ENCODE peak calls at places on chromosomes 7 and 10, in seven cellular contexts. M is epithelial cell of proximal tubule, D is fibroblast of pulmonary artery, F is fibroblast of the aortic adventitia, N is foreskin fibroblast, R is fibroblast of mammary gland, H is GM23338. P is an unnamed sample.

GRCh38 chr10:1170867-1171180 is 114.6 kb downstream of the WDR37 start:
- DNase-seq in H (no peak), F (no peak), N (no peak), D (no peak), M (no peak), R (no peak), P (no peak)

GRCh38 chr10:22317121-22317370 is 858 bp downstream of the COMMD3 start:
- DNase-seq in H (no peak), D (no peak), N (no peak), F (no peak), M (no peak), R (no peak), P (no peak)

GRCh38 chr10:91632671-91633550 is at the start of gene PPP1R3C:
- DNase-seq in M (no peak), H (peak), R (peak), N (peak), F (peak), D (peak), P (peak)

GRCh38 chr10:44780461-44780860 is 130.7 kb upstream of the TMEM72 start:
- DNase-seq in R (no peak), F (peak), D (peak), M (no peak), H (no peak), N (no peak), P (no peak)

GRCh38 chr7:94386416-94386815 is 8.3 kb upstream of the COL1A2 start:
- DNase-seq in H (no peak), F (no peak), R (no peak), M (no peak), N (no peak), D (no peak), P (no peak)

GRCh38 chr7:28069788-28070187 is 110.8 kb downstream of the JAZF1 start:
- DNase-seq in H (no peak), D (peak), F (peak), N (peak), M (no peak), R (peak), P (no peak)

GRCh38 chr7:152661479-152661878 is 14.5 kb downstream of the XRCC2 start:
- DNase-seq in R (no peak), M (no peak), F (no peak), H (no peak), D (no peak), N (no peak), P (no peak)

GRCh38 chr7:28556671-28557070 is 144.4 kb downstream of the CREB5 start:
- DNase-seq in F (no peak), H (no peak), D (no peak), N (no peak), R (no peak), M (no peak), P (no peak)

GRCh38 chr10:88200637-88201036 is 337.2 kb downstream of the PTEN start:
- DNase-seq in M (no peak), R (no peak), H (no peak), F (peak), N (no peak), D (peak), P (no peak)

GRCh38 chr7:55144333-55144954 is 125.6 kb downstream of the EGFR start:
- DNase-seq in N (no peak), F (no peak), R (no peak), H (peak), D (no peak), M (no peak), P (no peak)

GRCh38 chr7:25454562-25455031 is 226.3 kb upstream of the NPVF start:
- DNase-seq in R (peak), D (peak), M (no peak), F (no peak), N (no peak), H (no peak), P (no peak)

GRCh38 chr7:55185321-55185802 is 166.5 kb downstream of the EGFR start:
- DNase-seq in N (peak), D (no peak), R (peak), H (no peak), F (peak), M (no peak), P (no peak)

GRCh38 chr7:52639126-52639525 is 396.3 kb upstream of the POM121L12 start:
- DNase-seq in N (no peak), R (no peak), D (no peak), H (peak), M (no peak), F (no peak), P (no peak)

GRCh38 chr7:82501256-82501815 is 57.8 kb upstream of the CACNA2D1 start:
- DNase-seq in R (no peak), N (no peak), F (no peak), D (no peak), M (no peak), H (no peak), P (no peak)

GRCh38 chr7:91883676-91884362 is 3.3 kb upstream of the MTERF1 start:
- DNase-seq in N (no peak), F (peak), H (no peak), D (no peak), M (no peak), R (no peak), P (no peak)

GRCh38 chr10:15072358-15072757 is 16.2 kb downstream of the ACBD7 start:
- DNase-seq in D (no peak), F (no peak), M (no peak), H (peak), N (no peak), R (no peak), P (no peak)

GRCh38 chr7:158731761-158732160 is 27.2 kb upstream of the NCAPG2 start:
- DNase-seq in D (no peak), R (no peak), H (no peak), F (no peak), M (no peak), N (no peak), P (no peak)

GRCh38 chr7:99024066-99024465 is 119.8 kb downstream of the SMURF1 start:
- DNase-seq in N (no peak), M (no peak), D (no peak), R (peak), F (no peak), H (no peak), P (no peak)

GRCh38 chr10:32411797-32412498 is 34.0 kb upstream of the CCDC7 start:
- DNase-seq in M (no peak), R (no peak), N (no peak), H (no peak), F (no peak), D (peak), P (no peak)

GRCh38 chr7:39958038-39958437 is 8.0 kb downstream of the CDK13 start:
- DNase-seq in F (no peak), H (no peak), R (no peak), N (no peak), D (no peak), M (no peak), P (no peak)

GRCh38 chr7:45984386-45985295 is 63.6 kb upstream of the IGFBP3 start:
- DNase-seq in N (no peak), D (no peak), F (no peak), H (no peak), R (no peak), M (no peak), P (no peak)

GRCh38 chr10:119113805-119114732 is 10.2 kb downstream of the DENND10 start:
- DNase-seq in R (peak), H (no peak), N (peak), F (peak), M (no peak), D (peak), P (no peak)

GRCh38 chr10:101780187-101780817 is 2.9 kb downstream of the NPM3 start:
- DNase-seq in M (no peak), F (no peak), H (peak), N (no peak), R (no peak), D (no peak), P (no peak)

GRCh38 chr10:74058658-74059057 is 60.7 kb downstream of the VCL start:
- DNase-seq in R (no peak), D (peak), N (no peak), H (no peak), F (no peak), M (no peak), P (no peak)

GRCh38 chr10:68301790-68302502 is 29.9 kb upstream of the HNRNPH3 start:
- DNase-seq in M (no peak), R (peak), H (peak), D (peak), F (peak), N (peak), P (no peak)

GRCh38 chr10:44070282-44070681 is 314.6 kb downstream of the CXCL12 start:
- DNase-seq in M (no peak), N (no peak), D (no peak), H (no peak), F (no peak), R (no peak), P (no peak)

GRCh38 chr10:131178521-131178920 is 133.0 kb downstream of the TCERG1L start:
- DNase-seq in F (no peak), D (no peak), H (no peak), N (no peak), R (no peak), M (no peak), P (no peak)

GRCh38 chr7:83532229-83532628 is 116.7 kb downstream of the SEMA3E start:
- DNase-seq in D (no peak), R (peak), F (no peak), N (peak), M (no peak), H (no peak), P (no peak)

GRCh38 chr10:64116731-64117130 is 595.5 kb downstream of the REEP3 start:
- DNase-seq in R (no peak), H (peak), N (no peak), D (no peak), M (no peak), F (no peak), P (no peak)

GRCh38 chr10:64118736-64119135 is 597.5 kb downstream of the REEP3 start:
- DNase-seq in D (no peak), F (no peak), M (no peak), R (no peak), H (no peak), N (no peak), P (no peak)

GRCh38 chr10:64115471-64115870 is 594.3 kb downstream of the REEP3 start:
- DNase-seq in F (no peak), M (no peak), D (no peak), R (no peak), N (no peak), H (no peak), P (no peak)

GRCh38 chr10:64113796-64114195 is 592.6 kb downstream of the REEP3 start:
- DNase-seq in M (no peak), R (no peak), H (peak), N (no peak), F (no peak), D (no peak), P (no peak)

GRCh38 chr10:64115913-64116643 is 594.9 kb downstream of the REEP3 start:
- DNase-seq in R (no peak), M (no peak), H (peak), F (no peak), N (no peak), D (peak), P (peak)
- TF ChIP-seq CTCF in R (peak), M (peak), H (peak), F (no peak), N (peak), D (peak), P (no peak)

DNA sequence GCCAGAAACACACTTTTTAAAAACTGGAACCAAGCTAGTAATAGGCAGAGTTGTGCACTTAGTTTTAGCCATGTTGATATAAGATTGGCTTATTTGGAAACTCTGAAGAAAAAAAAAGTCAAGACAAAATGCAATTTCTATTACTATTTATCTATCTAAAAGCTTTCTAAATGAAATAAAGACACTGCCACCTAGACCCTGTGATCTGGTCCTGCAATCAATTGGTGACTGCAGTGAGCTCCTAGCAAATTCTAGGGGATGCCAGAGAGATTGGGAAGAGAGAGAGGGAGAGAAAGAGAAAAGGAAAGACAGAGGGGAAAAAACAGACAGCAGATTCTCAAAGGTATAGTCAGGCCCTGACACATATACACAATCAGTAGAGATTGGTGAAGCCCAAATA is 25.3 kb downstream of the SORCS1 start:
- DNase-seq in H (no peak), F (no peak), D (no peak), R (no peak), M (no peak), N (no peak), P (no peak)
- TF ChIP-seq CTCF in H (peak), F (no peak), D (no peak), R (no peak), M (no peak), N (no peak), P (no peak)

GRCh38 chr7:142557971-142558582 is 191.2 kb upstream of the PRSS1 start:
- DNase-seq in D (peak), N (peak), H (peak), F (peak), R (peak), M (no peak), P (peak)

GRCh38 chr7:142554555-142555532 is 194.4 kb upstream of the PRSS1 start:
- DNase-seq in M (no peak), H (no peak), F (no peak), D (no peak), N (peak), R (peak), P (no peak)

GRCh38 chr7:142560166-142560565 is 189.1 kb upstream of the PRSS1 start:
- DNase-seq in N (peak), R (no peak), H (no peak), F (no peak), M (no peak), D (no peak), P (no peak)

GRCh38 chr7:142553216-142553615 is 196.1 kb upstream of the PRSS1 start:
- DNase-seq in H (no peak), M (no peak), N (peak), R (peak), F (peak), D (no peak), P (no peak)

DNA sequence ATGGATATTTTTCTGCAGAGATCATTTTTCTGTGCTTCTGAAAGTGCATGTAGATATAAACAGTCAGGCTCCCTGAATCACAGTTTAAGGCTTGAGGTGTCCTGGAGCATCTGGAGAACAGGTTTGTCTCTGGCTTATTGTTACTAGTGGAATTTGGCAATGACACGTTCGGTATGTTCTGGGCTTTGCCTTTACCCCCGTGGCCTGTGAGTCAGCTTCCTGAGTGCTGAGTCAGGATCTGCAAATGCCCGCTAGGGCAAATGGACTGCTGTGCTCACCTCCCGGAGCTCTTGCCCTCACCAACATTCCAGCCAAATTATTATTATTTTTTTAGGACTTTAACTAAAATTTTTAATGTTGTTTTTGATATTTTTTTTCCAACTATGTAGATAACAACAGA is 192.5 kb upstream of the PRSS1 start:
- DNase-seq in R (peak), M (peak), F (peak), D (peak), N (peak), H (peak), P (peak)
- TF ChIP-seq CTCF in R (peak), M (peak), F (peak), D (peak), N (no peak), H (no peak), P (no peak)

GRCh38 chr7:130471974-130472373 is 19.9 kb upstream of the MEST start:
- DNase-seq in H (no peak), F (no peak), N (no peak), M (no peak), D (no peak), R (no peak), P (no peak)
- TF ChIP-seq CTCF in H (no peak), F (no peak), N (no peak), M (no peak), D (no peak), R (no peak), P (no peak)

DNA sequence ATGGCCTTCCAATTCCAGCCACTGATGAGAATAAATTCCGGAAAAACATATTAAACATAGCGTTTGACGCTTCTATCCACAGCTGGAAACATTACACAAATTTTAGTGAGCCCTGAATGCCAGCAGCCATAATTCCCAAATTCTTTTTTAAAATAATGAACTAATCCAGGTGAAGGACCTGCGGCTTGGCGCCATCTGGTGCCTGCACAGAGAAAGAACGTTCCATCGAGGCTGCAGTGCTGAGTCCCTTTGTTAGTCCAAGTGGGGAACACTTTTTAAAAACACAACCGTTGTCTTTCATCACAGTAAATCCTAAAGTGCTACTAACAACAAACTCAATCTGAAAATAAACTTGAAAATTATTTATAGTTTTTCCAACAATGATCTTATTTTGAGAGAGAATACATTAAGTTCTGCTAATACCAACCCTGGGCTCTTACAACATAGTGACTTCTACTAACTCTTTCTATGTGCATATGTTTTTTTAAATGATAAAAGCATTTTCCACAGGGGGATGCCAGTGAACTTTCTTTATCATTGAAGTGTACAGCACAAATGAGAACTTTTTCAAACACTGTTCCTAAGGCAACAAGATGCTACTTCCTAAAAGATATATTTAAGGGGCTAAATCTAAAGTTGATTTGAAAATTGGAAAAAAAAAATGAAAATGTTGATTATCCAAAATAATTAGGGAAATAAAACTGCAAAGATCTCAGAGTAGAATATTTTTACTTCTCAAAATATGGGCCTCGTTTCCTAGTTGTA is 166.9 kb upstream of the RNF32 start:
- DNase-seq in N (no peak), F (peak), R (peak), H (peak), D (peak), M (no peak), P (peak)
- TF ChIP-seq CTCF in N (peak), F (peak), R (peak), H (peak), D (peak), M (peak), P (peak)

GRCh38 chr7:20786779-20787651 is at the start of gene SP8:
- DNase-seq in M (no peak), F (no peak), R (peak), H (peak), D (no peak), N (no peak), P (peak)

GRCh38 chr7:20787658-20788057 is 972 bp upstream of the SP8 start:
- DNase-seq in H (peak), F (no peak), R (no peak), M (no peak), D (no peak), N (no peak), P (no peak)

GRCh38 chr7:20791523-20791879 is 4.8 kb upstream of the SP8 start:
- DNase-seq in N (no peak), R (no peak), F (no peak), H (no peak), D (no peak), M (no peak), P (no peak)

GRCh38 chr7:20793258-20793657 is 6.6 kb upstream of the SP8 start:
- DNase-seq in N (no peak), F (no peak), R (no peak), D (no peak), H (peak), M (no peak), P (no peak)

GRCh38 chr7:20790273-20790842 is 3.7 kb upstream of the SP8 start:
- DNase-seq in F (no peak), R (no peak), M (no peak), N (no peak), D (no peak), H (no peak), P (no peak)
- TF ChIP-seq CTCF in F (no peak), R (no peak), M (no peak), N (no peak), D (no peak), H (no peak), P (no peak)

DNA sequence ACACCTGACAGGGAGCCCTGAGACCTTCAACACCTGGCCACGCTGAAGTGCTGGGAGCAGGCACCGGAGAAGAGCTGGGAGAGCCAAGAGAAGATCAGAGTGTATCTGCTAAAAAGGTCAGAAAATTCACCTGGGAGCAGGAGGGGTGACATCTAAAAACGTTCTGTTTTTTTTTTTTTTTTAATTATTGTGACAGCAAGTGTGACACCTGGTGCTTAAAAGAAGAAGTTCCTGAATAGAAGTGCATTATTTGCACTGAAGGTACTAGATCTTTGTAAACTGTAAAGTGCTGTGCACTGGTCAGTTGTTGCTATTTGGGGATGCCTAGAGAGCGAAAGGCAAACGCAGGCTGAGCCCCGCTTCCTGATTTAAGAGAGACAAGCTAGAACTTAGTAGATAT is 422.0 kb downstream of the PLXNA4 start:
- DNase-seq in M (no peak), R (no peak), H (no peak), F (no peak), N (no peak), D (no peak), P (no peak)
- TF ChIP-seq CTCF in M (no peak), R (no peak), H (peak), F (no peak), N (no peak), D (no peak), P (no peak)

GRCh38 chr10:78605800-78606350 is 462.9 kb upstream of the ZMIZ1 start:
- DNase-seq in F (no peak), D (peak), M (no peak), R (peak), H (no peak), N (no peak), P (no peak)
- TF ChIP-seq CTCF in F (no peak), D (no peak), M (peak), R (no peak), H (no peak), N (peak), P (no peak)

P was measured in endothelial cell.